ENCODE peak calls at places on chromosome 7, in eight cellular contexts. One of them, this sample, is unnamed. For H3K27me3, the result is how much of the 10 kb centered on the place peaks cover.

GRCh38 chr7:117901089-117901797 is 28.0 kb upstream of the CTTNBP2 start:
- DNase-seq in HCT116: no peak
- DNase-seq in breast epithelium: no peak
- DNase-seq in spleen: no peak
- DNase-seq in HepG2: no peak
- DNase-seq in suprapubic skin: no peak
- DNase-seq in GM23338: peak
- DNase-seq in sigmoid colon: no peak
- DNase-seq in this sample: no peak

GRCh38 chr7:138008588-138009349 is 6.9 kb upstream of the CREB3L2 start:
- DNase-seq in HCT116: peak
- DNase-seq in breast epithelium: no peak
- DNase-seq in spleen: no peak
- DNase-seq in HepG2: peak
- DNase-seq in suprapubic skin: no peak
- DNase-seq in GM23338: peak
- DNase-seq in sigmoid colon: no peak
- DNase-seq in this sample: no peak

GRCh38 chr7:30348083-30348560 is 63.7 kb downstream of the ZNRF2 start:
- DNase-seq in HCT116: peak
- DNase-seq in breast epithelium: no peak
- DNase-seq in spleen: no peak
- DNase-seq in HepG2: peak
- DNase-seq in suprapubic skin: no peak
- DNase-seq in GM23338: peak
- DNase-seq in sigmoid colon: no peak
- DNase-seq in this sample: no peak

GRCh38 chr7:88184848-88185304 is 35.0 kb downstream of the SRI start:
- DNase-seq in HCT116: no peak
- DNase-seq in breast epithelium: no peak
- DNase-seq in spleen: no peak
- DNase-seq in HepG2: no peak
- DNase-seq in suprapubic skin: no peak
- DNase-seq in GM23338: no peak
- DNase-seq in sigmoid colon: no peak
- DNase-seq in this sample: no peak

GRCh38 chr7:51080622-51081269 is 235.9 kb downstream of the COBL start:
- DNase-seq in HCT116: no peak
- DNase-seq in breast epithelium: no peak
- DNase-seq in spleen: no peak
- DNase-seq in HepG2: no peak
- DNase-seq in suprapubic skin: no peak
- DNase-seq in GM23338: peak
- DNase-seq in sigmoid colon: no peak
- DNase-seq in this sample: no peak

GRCh38 chr7:112649560-112649959 is 140.6 kb downstream of the TMEM168 start:
- DNase-seq in HCT116: no peak
- DNase-seq in breast epithelium: no peak
- DNase-seq in spleen: no peak
- DNase-seq in HepG2: no peak
- DNase-seq in suprapubic skin: no peak
- DNase-seq in GM23338: no peak
- DNase-seq in sigmoid colon: no peak
- DNase-seq in this sample: no peak

GRCh38 chr7:107446531-107446930 is 23.3 kb upstream of the GPR22 start:
- DNase-seq in HCT116: no peak
- DNase-seq in breast epithelium: no peak
- DNase-seq in spleen: no peak
- DNase-seq in HepG2: no peak
- DNase-seq in suprapubic skin: no peak
- DNase-seq in GM23338: no peak
- DNase-seq in sigmoid colon: no peak
- DNase-seq in this sample: no peak

GRCh38 chr7:1523208-1523607 is 7.3 kb upstream of the MAFK start:
- DNase-seq in HCT116: no peak
- DNase-seq in breast epithelium: no peak
- DNase-seq in spleen: no peak
- DNase-seq in HepG2: no peak
- DNase-seq in suprapubic skin: no peak
- DNase-seq in GM23338: peak
- DNase-seq in sigmoid colon: no peak
- DNase-seq in this sample: peak

GRCh38 chr7:128215281-128215680 is 25.8 kb upstream of the LEP start:
- DNase-seq in HCT116: no peak
- DNase-seq in breast epithelium: no peak
- DNase-seq in spleen: no peak
- DNase-seq in HepG2: no peak
- DNase-seq in suprapubic skin: no peak
- DNase-seq in GM23338: no peak
- DNase-seq in sigmoid colon: no peak
- DNase-seq in this sample: no peak

GRCh38 chr7:25250386-25250785 is 22.1 kb upstream of the NPVF start:
- DNase-seq in HCT116: no peak
- DNase-seq in breast epithelium: no peak
- DNase-seq in spleen: no peak
- DNase-seq in HepG2: no peak
- DNase-seq in suprapubic skin: no peak
- DNase-seq in GM23338: no peak
- DNase-seq in sigmoid colon: no peak
- DNase-seq in this sample: no peak

GRCh38 chr7:111587715-111588433 is 25.6 kb upstream of the IMMP2L start:
- DNase-seq in HCT116: no peak
- DNase-seq in breast epithelium: no peak
- DNase-seq in spleen: no peak
- DNase-seq in HepG2: no peak
- DNase-seq in suprapubic skin: no peak
- DNase-seq in GM23338: no peak
- DNase-seq in sigmoid colon: no peak
- DNase-seq in this sample: no peak

GRCh38 chr7:91852263-91852741 is 28.2 kb downstream of the MTERF1 start:
- DNase-seq in HCT116: no peak
- DNase-seq in breast epithelium: no peak
- DNase-seq in spleen: no peak
- DNase-seq in HepG2: peak
- DNase-seq in suprapubic skin: no peak
- DNase-seq in GM23338: peak
- DNase-seq in sigmoid colon: no peak
- DNase-seq in this sample: no peak

GRCh38 chr7:7707756-7708310 is 10.6 kb downstream of the RPA3 start:
- DNase-seq in HCT116: no peak
- DNase-seq in breast epithelium: no peak
- DNase-seq in spleen: no peak
- DNase-seq in HepG2: peak
- DNase-seq in suprapubic skin: no peak
- DNase-seq in GM23338: peak
- DNase-seq in sigmoid colon: no peak
- DNase-seq in this sample: no peak

GRCh38 chr7:114112806-114113205 is 194.0 kb upstream of the PPP1R3A start:
- DNase-seq in HCT116: no peak
- DNase-seq in breast epithelium: no peak
- DNase-seq in spleen: no peak
- DNase-seq in HepG2: no peak
- DNase-seq in suprapubic skin: no peak
- DNase-seq in GM23338: no peak
- DNase-seq in sigmoid colon: no peak
- DNase-seq in this sample: no peak

GRCh38 chr7:138979988-138980574 is 1.1 kb downstream of the KIAA1549 start:
- DNase-seq in HCT116: no peak
- DNase-seq in breast epithelium: no peak
- DNase-seq in spleen: no peak
- DNase-seq in HepG2: no peak
- DNase-seq in suprapubic skin: no peak
- DNase-seq in GM23338: no peak
- DNase-seq in sigmoid colon: no peak
- DNase-seq in this sample: no peak

GRCh38 chr7:142583424-142583823 is 165.8 kb upstream of the PRSS1 start:
- DNase-seq in HCT116: peak
- DNase-seq in breast epithelium: no peak
- DNase-seq in spleen: no peak
- DNase-seq in HepG2: no peak
- DNase-seq in suprapubic skin: no peak
- DNase-seq in GM23338: no peak
- DNase-seq in sigmoid colon: no peak
- DNase-seq in this sample: no peak

GRCh38 chr7:142668495-142668894 is 80.8 kb upstream of the PRSS1 start:
- DNase-seq in HCT116: no peak
- DNase-seq in breast epithelium: no peak
- DNase-seq in spleen: no peak
- DNase-seq in HepG2: no peak
- DNase-seq in suprapubic skin: no peak
- DNase-seq in GM23338: no peak
- DNase-seq in sigmoid colon: no peak
- DNase-seq in this sample: no peak

GRCh38 chr7:1458676-1459511 is at the start of gene MICALL2:
- DNase-seq in HCT116: peak
- DNase-seq in breast epithelium: peak
- DNase-seq in spleen: peak
- DNase-seq in HepG2: peak
- DNase-seq in suprapubic skin: no peak
- DNase-seq in GM23338: no peak
- DNase-seq in sigmoid colon: peak
- DNase-seq in this sample: peak

GRCh38 chr7:155797262-155798250 is 14.7 kb downstream of the SHH start:
- DNase-seq in HCT116: no peak
- DNase-seq in breast epithelium: no peak
- DNase-seq in spleen: no peak
- DNase-seq in HepG2: no peak
- DNase-seq in suprapubic skin: no peak
- DNase-seq in GM23338: peak
- DNase-seq in sigmoid colon: no peak
- DNase-seq in this sample: no peak
- H3K27me3 ChIP-seq in HCT116: under half
- H3K27me3 ChIP-seq in breast epithelium: under half
- H3K27me3 ChIP-seq in spleen: under half
- H3K27me3 ChIP-seq in HepG2: under half
- H3K27me3 ChIP-seq in suprapubic skin: half or more
- H3K27me3 ChIP-seq in GM23338: half or more
- H3K27me3 ChIP-seq in sigmoid colon: half or more
- H3K27me3 ChIP-seq in this sample: under half

DNA sequence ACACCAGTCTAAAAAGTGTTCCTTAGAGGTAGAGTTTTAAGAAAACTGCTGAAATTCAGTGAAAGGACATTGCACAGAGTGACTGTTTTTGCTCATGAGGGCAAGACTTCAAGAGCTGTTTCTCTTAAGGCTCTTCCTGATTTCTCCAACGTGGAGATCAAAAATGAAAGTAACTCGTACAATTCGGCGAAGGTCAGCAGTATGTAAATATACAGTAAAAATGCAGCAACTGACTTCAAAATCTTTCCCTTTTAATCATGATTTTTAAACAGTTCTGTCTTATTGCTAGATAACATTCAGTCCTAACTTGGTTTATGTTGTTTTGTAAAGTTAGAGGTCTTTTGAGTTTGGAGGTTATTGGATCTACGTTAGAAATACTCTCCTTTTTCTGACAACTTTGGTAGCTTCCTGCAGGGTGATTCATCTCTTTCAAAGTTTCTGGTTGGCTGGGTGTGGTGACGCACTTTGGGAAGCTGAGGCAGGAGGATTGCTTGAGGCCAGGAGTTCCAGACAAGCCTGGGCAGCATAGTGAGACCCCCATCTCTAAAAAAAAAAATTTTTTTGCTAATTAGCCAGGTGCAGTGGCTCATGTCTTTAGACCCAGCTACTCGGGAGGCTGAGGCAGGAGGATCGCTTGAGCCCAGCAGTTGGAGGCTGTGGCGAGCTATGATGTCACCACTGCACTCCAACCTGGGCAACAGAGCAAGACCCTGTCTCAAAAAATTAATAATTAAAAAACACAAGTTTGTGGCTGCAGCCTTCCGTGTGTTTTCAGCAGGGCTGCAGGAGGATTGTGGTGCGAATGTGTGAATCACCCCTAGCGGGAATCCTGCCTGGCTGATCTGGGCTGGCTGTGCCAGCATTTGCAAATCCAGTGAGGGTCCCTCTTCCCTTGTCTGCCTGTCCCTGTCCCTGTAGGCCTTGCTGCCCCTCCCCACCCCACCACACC is 29.2 kb upstream of the AP5Z1 start:
- DNase-seq in HCT116: no peak
- DNase-seq in breast epithelium: no peak
- DNase-seq in spleen: no peak
- DNase-seq in HepG2: peak
- DNase-seq in suprapubic skin: no peak
- DNase-seq in GM23338: no peak
- DNase-seq in sigmoid colon: no peak
- DNase-seq in this sample: no peak
- H3K4me3 ChIP-seq in HCT116: no peak
- H3K4me3 ChIP-seq in breast epithelium: peak
- H3K4me3 ChIP-seq in spleen: peak
- H3K4me3 ChIP-seq in HepG2: peak
- H3K4me3 ChIP-seq in suprapubic skin: peak
- H3K4me3 ChIP-seq in GM23338: peak
- H3K4me3 ChIP-seq in sigmoid colon: peak
- H3K4me3 ChIP-seq in this sample: peak

DNA sequence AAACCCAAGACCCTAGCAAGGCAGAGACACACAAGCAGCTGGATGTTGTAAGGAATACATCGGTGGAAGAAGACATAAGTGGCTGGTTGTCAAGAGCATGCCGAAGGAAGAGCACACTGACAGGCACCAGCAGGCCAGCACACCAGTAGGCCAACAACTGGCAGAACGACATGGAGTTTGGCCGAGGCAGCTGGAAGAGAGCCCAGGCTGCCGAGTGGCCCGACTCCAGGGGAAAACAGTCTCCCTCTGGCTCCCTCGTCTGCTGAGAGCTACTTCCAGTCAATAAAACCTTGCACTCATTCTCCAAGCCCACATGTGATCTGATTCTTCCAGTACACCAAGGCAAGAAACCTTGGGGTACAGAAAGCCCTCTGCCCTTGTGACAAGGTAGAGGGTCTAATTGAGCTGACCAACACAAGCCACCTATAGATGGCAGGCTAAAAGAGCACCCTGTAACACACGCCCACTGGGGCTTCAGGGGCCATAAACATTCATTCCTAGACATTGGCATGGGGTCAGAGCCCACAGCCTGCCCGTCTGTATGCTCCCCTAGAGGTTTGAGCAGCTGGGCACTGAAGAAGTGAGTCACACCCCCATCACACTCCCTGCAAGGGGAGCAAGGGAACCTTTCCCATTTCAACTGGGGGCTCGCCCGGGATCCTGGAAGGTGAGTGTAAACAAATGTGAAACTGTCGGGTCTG is 14.7 kb upstream of the TNS3 start:
- DNase-seq in HCT116: no peak
- DNase-seq in breast epithelium: no peak
- DNase-seq in spleen: no peak
- DNase-seq in HepG2: peak
- DNase-seq in suprapubic skin: no peak
- DNase-seq in GM23338: peak
- DNase-seq in sigmoid colon: peak
- DNase-seq in this sample: peak
- TF ChIP-seq POLR2AphosphoS5 in HCT116: no peak
- TF ChIP-seq POLR2AphosphoS5 in breast epithelium: no peak
- TF ChIP-seq POLR2AphosphoS5 in spleen: no peak
- TF ChIP-seq POLR2AphosphoS5 in HepG2: no peak
- TF ChIP-seq POLR2AphosphoS5 in suprapubic skin: no peak
- TF ChIP-seq POLR2AphosphoS5 in GM23338: no peak
- TF ChIP-seq POLR2AphosphoS5 in sigmoid colon: peak
- TF ChIP-seq POLR2AphosphoS5 in this sample: no peak

DNA sequence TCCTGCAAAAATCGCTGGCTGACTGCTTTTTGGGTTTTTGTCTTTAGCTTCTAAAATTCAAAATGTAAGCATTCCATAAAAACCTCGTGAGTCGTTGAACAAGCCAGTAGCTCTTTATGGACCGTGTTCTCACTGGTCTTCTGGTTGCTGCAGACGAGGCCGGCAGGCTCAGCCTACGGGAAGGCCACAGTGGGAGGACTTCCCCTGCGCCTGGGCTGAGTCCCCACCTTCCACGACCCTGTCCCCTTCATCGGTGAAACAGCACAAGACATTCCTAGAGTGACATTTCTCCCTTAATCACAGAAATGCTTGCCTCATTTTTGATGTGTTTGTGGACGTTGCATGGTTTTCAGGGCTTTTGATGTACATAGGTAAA is 18.1 kb upstream of the MNX1 start:
- DNase-seq in HCT116: no peak
- DNase-seq in breast epithelium: no peak
- DNase-seq in spleen: no peak
- DNase-seq in HepG2: no peak
- DNase-seq in suprapubic skin: no peak
- DNase-seq in GM23338: no peak
- DNase-seq in sigmoid colon: no peak
- DNase-seq in this sample: no peak
- H3K27me3 ChIP-seq in HCT116: under half
- H3K27me3 ChIP-seq in breast epithelium: half or more
- H3K27me3 ChIP-seq in spleen: under half
- H3K27me3 ChIP-seq in HepG2: under half
- H3K27me3 ChIP-seq in suprapubic skin: half or more
- H3K27me3 ChIP-seq in GM23338: under half
- H3K27me3 ChIP-seq in sigmoid colon: half or more
- H3K27me3 ChIP-seq in this sample: under half